ENCODE peak calls at places on chromosomes 11 and 22, in seven cellular contexts. D, N, B, I, P, L and Y are unnamed samples.

GRCh38 chr11:132177106-132177505 is 806.7 kb downstream of the NTM start:
- DNase-seq in D (peak), N (no peak), B (no peak), I (peak), P (no peak), L (peak), Y (peak)

GRCh38 chr22:26648011-26648497 is 9.3 kb upstream of the MIAT start:
- DNase-seq in D (no peak), N (peak), B (peak), I (no peak), P (no peak), L (no peak), Y (no peak)

GRCh38 chr11:45285931-45286632 is at the start of gene SYT13:
- DNase-seq in D (no peak), N (no peak), B (no peak), I (no peak), P (no peak), L (no peak), Y (no peak)

GRCh38 chr22:33984211-33984610 is 63.9 kb upstream of the LARGE1 start:
- DNase-seq in D (no peak), N (no peak), B (no peak), I (no peak), P (no peak), L (no peak), Y (no peak)

GRCh38 chr11:44760917-44761545 is 34.3 kb downstream of the TSPAN18 start:
- DNase-seq in D (peak), N (no peak), B (no peak), I (peak), P (peak), L (peak), Y (peak)

GRCh38 chr11:9616858-9617257 is 43.4 kb downstream of the WEE1 start:
- DNase-seq in D (no peak), N (no peak), B (no peak), I (no peak), P (no peak), L (no peak), Y (peak)

GRCh38 chr22:49023879-49024774 is 803.5 kb downstream of the BRD1 start:
- DNase-seq in D (no peak), N (peak), B (no peak), I (no peak), P (no peak), L (no peak), Y (no peak)

GRCh38 chr22:19706661-19707151 is 7.6 kb upstream of the SEPTIN5 start:
- DNase-seq in D (no peak), N (no peak), B (no peak), I (no peak), P (no peak), L (no peak), Y (no peak)

GRCh38 chr22:19996694-19997384 is 19.8 kb downstream of the ARVCF start:
- DNase-seq in D (no peak), N (peak), B (peak), I (no peak), P (no peak), L (no peak), Y (peak)

GRCh38 chr11:73551697-73552096 is 46.2 kb downstream of the FAM168A start:
- DNase-seq in D (no peak), N (no peak), B (no peak), I (no peak), P (no peak), L (no peak), Y (no peak)

GRCh38 chr11:78798567-78799170 is 224.0 kb upstream of the NARS2 start:
- DNase-seq in D (peak), N (peak), B (no peak), I (peak), P (peak), L (peak), Y (peak)

GRCh38 chr11:109808569-109808968 is 284.6 kb upstream of the ZC3H12C start:
- DNase-seq in D (peak), N (no peak), B (no peak), I (peak), P (no peak), L (peak), Y (peak)

GRCh38 chr11:126357055-126357962 is 1.8 kb downstream of the ST3GAL4 start:
- DNase-seq in D (no peak), N (peak), B (no peak), I (no peak), P (no peak), L (no peak), Y (no peak)

GRCh38 chr22:50292643-50293440 is 14.6 kb downstream of the PLXNB2 start:
- DNase-seq in D (no peak), N (no peak), B (no peak), I (no peak), P (no peak), L (no peak), Y (no peak)

GRCh38 chr22:24969588-24970301 is 17.2 kb downstream of the KIAA1671 start:
- DNase-seq in D (no peak), N (no peak), B (no peak), I (peak), P (no peak), L (peak), Y (peak)

GRCh38 chr11:120293038-120293800 is 31.9 kb upstream of the TLCD5 start:
- DNase-seq in D (peak), N (no peak), B (no peak), I (no peak), P (no peak), L (no peak), Y (no peak)

GRCh38 chr11:117378966-117379865 is 51.6 kb downstream of the CEP164 start:
- DNase-seq in D (peak), N (no peak), B (no peak), I (no peak), P (no peak), L (no peak), Y (no peak)

GRCh38 chr22:50205781-50206569 is 5.2 kb downstream of the SELENOO start:
- DNase-seq in D (no peak), N (no peak), B (no peak), I (no peak), P (no peak), L (no peak), Y (no peak)

GRCh38 chr11:91591021-91591420 is 633.6 kb upstream of the FAT3 start:
- DNase-seq in D (peak), N (no peak), B (no peak), I (no peak), P (no peak), L (no peak), Y (no peak)

GRCh38 chr22:21712751-21713427 is 22.7 kb downstream of the YPEL1 start:
- DNase-seq in D (peak), N (no peak), B (peak), I (peak), P (no peak), L (peak), Y (peak)
- H3K4me3 ChIP-seq in D (no peak), N (no peak), B (no peak), I (no peak), P (peak), L (peak), Y (peak)

GRCh38 chr11:64600281-64600992 is 9.4 kb downstream of the SLC22A12 start:
- DNase-seq in D (no peak), N (no peak), B (no peak), I (no peak), P (no peak), L (no peak), Y (no peak)

GRCh38 chr11:64603411-64604110 is 12.5 kb downstream of the SLC22A12 start:
- DNase-seq in D (no peak), N (no peak), B (no peak), I (no peak), P (no peak), L (no peak), Y (no peak)

GRCh38 chr11:64602466-64603070 is 11.5 kb downstream of the SLC22A12 start:
- DNase-seq in D (no peak), N (no peak), B (no peak), I (no peak), P (no peak), L (no peak), Y (no peak)

GRCh38 chr11:64599698-64600211 is 8.7 kb downstream of the SLC22A12 start:
- DNase-seq in D (no peak), N (no peak), B (no peak), I (no peak), P (no peak), L (no peak), Y (no peak)

DNA sequence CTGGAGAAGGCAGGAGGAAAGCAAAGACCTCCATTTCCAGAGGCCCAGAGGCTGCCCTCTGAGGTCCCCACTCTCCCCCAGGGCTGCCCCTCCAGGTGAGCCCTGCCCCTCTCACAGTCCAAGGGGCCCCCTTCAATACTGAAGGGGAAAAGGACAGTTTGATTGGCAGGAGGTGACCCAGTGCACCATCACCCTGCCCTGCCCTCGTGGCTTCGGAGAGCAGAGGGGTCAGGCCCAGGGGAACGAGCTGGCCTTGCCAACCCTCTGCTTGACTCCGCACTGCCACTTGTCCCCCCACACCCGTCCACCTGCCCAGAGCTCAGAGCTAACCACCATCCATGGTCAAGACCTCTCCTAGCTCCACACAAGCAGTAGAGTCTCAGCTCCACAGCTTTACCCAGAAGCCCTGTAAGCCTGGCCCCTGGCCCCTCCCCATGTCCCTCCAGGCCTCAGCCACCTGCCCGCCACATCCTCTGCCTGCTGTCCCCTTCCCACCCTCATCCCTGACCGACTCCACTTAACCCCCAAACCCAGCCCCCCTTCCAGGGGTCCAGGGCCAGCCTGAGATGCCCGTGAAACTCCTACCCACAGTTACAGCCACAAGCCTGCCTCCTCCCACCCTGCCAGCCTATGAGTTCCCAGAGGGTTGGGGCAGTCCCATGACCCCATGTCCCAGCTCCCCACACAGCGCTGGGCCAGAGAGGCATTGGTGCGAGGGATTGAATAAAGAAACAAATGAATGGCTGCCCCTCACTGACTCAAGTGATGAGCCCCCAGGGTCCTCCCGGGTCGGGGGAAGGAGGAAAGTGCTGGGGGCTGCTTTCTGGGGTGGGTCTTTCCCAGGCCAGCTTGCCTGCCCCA is 10.8 kb downstream of the SLC22A12 start:
- DNase-seq in D (no peak), N (no peak), B (no peak), I (no peak), P (no peak), L (no peak), Y (no peak)
- TF ChIP-seq CTCF in D (no peak), N (no peak), B (no peak), I (no peak), P (no peak), L (no peak), Y (no peak)

DNA sequence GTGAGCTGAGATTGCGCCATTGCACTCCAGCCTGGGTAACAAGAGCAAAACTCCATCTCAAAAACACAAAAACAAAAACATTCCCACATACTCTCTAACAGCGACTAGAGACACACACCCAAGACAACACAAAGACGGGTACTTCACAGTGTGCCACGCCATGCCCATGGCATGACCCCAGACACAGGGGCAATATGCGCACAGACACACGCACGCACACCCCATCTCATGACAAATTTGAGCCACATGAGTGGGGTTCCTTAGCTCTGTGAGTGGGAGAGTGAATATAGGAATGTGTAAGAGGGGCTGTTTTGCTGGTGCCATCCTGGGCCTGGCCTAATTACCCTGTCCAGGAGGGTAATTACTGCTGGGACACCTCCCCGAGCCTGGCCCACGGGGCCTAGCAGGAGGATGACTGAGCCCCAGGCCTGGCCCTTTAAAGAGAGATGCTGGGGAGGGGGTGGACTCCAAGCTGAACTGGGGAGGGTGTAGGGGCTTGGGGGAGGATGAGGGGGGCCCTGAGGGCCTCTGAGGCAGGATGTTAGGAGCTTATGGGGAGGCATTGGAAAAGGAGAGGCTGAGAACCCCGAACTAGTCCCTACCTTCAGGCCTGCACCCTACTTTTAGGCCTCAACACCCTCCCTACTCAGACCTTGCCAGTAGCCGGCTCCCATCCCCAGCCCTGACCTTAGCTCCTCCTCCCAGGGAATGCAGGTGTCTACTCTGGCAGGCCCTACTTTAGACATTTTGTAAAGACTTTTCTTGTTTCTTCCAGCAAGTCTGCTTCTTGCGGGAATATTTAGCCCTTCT is 1.5 kb downstream of the LTBP3 start:
- DNase-seq in D (no peak), N (no peak), B (no peak), I (no peak), P (no peak), L (no peak), Y (no peak)
- H3K4me3 ChIP-seq in D (peak), N (peak), B (peak), I (peak), P (peak), L (peak), Y (peak)

GRCh38 chr22:17093081-17093480 is 8.3 kb downstream of the IL17RA start:
- DNase-seq in D (no peak), N (no peak), B (no peak), I (no peak), P (no peak), L (no peak), Y (no peak)

GRCh38 chr22:17096095-17096494 is 11.3 kb downstream of the IL17RA start:
- DNase-seq in D (no peak), N (no peak), B (no peak), I (no peak), P (no peak), L (no peak), Y (no peak)

GRCh38 chr22:17097062-17097461 is 12.3 kb downstream of the IL17RA start:
- DNase-seq in D (no peak), N (peak), B (no peak), I (no peak), P (no peak), L (no peak), Y (no peak)

GRCh38 chr22:17097701-17098100 is 12.9 kb downstream of the IL17RA start:
- DNase-seq in D (no peak), N (peak), B (no peak), I (no peak), P (no peak), L (no peak), Y (no peak)

DNA sequence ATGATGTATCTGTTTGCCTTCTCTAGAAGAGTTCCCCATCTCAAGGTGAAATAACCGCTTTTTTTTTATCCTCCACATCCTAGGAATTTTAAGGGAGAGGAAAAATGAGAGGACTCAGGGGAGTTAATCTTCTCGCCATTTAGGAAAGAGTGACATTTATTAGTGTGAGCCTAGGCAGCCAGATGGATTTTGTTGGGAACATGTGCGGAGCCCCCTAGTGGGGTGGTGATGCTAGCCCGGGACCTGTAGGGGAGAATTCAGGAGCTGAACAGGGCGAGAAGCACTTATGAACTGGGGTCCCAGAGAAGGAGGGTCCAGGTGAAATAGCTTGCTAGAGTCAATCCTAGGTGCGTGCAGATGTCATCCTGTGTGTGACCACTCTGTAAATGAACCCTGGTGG is 10.7 kb downstream of the IL17RA start:
- DNase-seq in D (peak), N (peak), B (no peak), I (peak), P (no peak), L (no peak), Y (peak)
- TF ChIP-seq CTCF in D (peak), N (no peak), B (no peak), I (peak), P (no peak), L (peak), Y (peak)

GRCh38 chr11:2942872-2943710 is 13.9 kb upstream of the PHLDA2 start:
- DNase-seq in D (no peak), N (no peak), B (no peak), I (no peak), P (no peak), L (no peak), Y (no peak)

GRCh38 chr11:2945757-2946287 is 16.6 kb upstream of the PHLDA2 start:
- DNase-seq in D (no peak), N (no peak), B (no peak), I (no peak), P (no peak), L (no peak), Y (no peak)

GRCh38 chr11:2944530-2944929 is 15.3 kb upstream of the PHLDA2 start:
- DNase-seq in D (no peak), N (peak), B (no peak), I (no peak), P (no peak), L (no peak), Y (no peak)

GRCh38 chr11:2943711-2944118 is 14.5 kb upstream of the PHLDA2 start:
- DNase-seq in D (peak), N (peak), B (no peak), I (no peak), P (no peak), L (no peak), Y (no peak)

DNA sequence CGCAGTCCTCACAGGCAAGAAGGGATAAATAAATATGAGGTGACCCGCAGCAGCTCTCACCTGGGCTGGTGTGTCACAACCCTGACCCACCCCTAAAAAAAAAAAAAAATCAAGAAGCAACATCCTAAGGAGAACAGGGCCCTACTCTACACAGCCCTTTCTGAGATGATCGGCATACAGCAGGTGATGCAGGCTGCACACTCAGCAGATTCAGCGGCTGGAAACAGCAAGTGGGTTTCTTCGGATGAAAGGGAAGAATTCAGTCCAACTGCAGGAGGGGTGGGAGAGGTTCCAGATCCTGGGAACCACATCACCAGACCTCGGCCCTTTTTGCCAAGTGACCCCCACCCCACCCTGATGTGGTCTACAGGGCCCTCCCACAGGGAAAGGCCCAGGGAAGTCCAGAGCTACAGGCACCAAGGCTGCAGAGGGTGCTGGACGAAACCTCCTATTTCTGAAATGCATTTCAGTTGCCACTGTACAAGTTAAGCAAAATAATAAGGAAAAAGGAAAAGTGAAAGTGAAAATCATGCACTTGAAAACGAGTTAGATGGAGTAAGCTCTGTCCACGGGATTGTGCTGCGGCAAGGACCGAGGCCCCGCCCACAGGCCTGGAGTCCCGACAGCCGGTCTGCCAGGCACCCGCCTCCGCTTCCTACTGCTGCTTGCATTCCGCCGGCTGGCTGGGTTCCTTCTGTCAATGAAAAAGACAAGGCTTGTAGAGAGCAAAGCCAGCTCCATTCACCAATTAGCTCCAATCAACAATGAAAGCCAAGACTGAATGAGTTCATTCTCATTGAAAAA is 15.9 kb upstream of the PHLDA2 start:
- DNase-seq in D (peak), N (peak), B (peak), I (peak), P (peak), L (peak), Y (peak)
- H3K4me3 ChIP-seq in D (no peak), N (no peak), B (no peak), I (peak), P (peak), L (peak), Y (peak)